ENCODE peak calls at places on chromosomes 16 and 17, in four cellular contexts. O is colonic mucosa, U is stomach, R is neuronal stem cell. K is an unnamed sample.

GRCh38 chr17:45995617-45996270 is 3.3 kb upstream of the STH start:
- DNase-seq in O (no peak), U (no peak), R (no peak), K (no peak)

GRCh38 chr16:20868890-20869289 is 31.3 kb downstream of the DCUN1D3 start:
- DNase-seq in O (peak; percentile 80), U (peak; percentile 91), R (no peak), K (no peak)

GRCh38 chr16:6753553-6753952 is 579.1 kb upstream of the RBFOX1 start:
- DNase-seq in O (no peak), U (no peak), R (no peak), K (no peak)

GRCh38 chr17:39400547-39401411 is 647 bp downstream of the FBXL20 start:
- DNase-seq in O (peak; percentile 23), U (peak; percentile 27), R (no peak), K (no peak)

GRCh38 chr16:29641561-29641960 is 21.5 kb upstream of the SPN start:
- DNase-seq in O (no peak), U (no peak), R (no peak), K (no peak)

GRCh38 chr16:53291757-53292392 is 142.4 kb upstream of the RBL2 start:
- DNase-seq in O (no peak), U (no peak), R (no peak), K (no peak)

GRCh38 chr16:22659933-22660332 is 149.2 kb downstream of the NPIPB5 start:
- DNase-seq in O (peak; percentile 43), U (no peak), R (no peak), K (no peak)

GRCh38 chr16:4184038-4184702 is 57.7 kb downstream of the SRL start:
- DNase-seq in O (peak; percentile 28), U (no peak), R (no peak), K (no peak)

GRCh38 chr16:27436921-27437650 is 35.1 kb downstream of the IL21R start:
- DNase-seq in O (no peak), U (peak; percentile 24), R (no peak), K (no peak)

GRCh38 chr17:59506907-59507726 is 58.3 kb upstream of the DHX40 start:
- DNase-seq in O (no peak), U (no peak), R (no peak), K (no peak)

DNA sequence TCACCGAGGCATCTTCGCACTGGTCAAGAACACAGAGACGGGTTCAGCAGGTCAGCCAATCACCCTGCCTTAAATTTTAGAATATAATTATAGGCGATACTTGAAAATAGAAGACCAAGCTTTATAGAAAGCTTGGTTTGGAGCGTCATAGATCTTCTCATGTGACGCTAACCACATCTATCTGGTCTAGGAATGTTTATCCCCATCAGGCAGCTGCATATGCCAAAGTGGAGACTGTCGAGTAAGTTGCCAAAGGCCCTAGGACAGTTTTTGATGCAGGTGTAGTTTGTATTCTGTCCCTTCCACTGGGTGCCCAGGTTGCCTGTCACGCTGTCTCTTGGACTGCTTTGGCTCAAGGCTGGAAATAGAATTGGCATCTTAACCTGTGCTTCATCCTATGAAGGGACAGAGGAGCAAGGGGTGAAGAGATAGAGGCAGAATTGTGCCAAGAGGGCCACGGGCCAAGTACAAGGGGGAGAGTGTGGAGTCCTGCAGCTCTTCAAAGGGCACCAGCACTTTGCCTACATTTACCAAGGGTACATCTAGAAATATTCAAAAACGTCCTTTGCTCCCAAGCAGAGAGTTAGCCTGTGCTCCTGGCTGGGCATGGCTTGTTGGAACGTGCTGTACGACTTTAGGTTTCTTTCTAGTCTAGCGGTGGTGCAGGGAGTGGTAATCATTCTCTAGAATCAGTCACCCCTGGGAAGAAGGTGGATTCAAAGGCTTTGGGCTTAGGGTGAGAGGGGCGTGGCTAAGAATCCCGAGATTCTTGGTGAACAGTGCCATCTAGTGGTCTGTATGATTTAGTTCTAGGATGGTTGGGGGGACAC is 5.3 kb upstream of the WIPI1 start:
- DNase-seq in O (peak; percentile 80), U (peak; percentile 77), R (peak; percentile 88), K (peak; percentile 79)
- H3K27ac ChIP-seq in O (no peak overlapping the region), U (peak overlapping the region; percentile 29), R (no peak overlapping the region), K (no peak overlapping the region)

GRCh38 chr17:22303865-22304264 is 611.5 kb downstream of the KCNJ18 start:
- DNase-seq in O (no peak), U (no peak), R (no peak), K (no peak)
- H3K9me3 ChIP-seq in O (no peaks in the 10 kb centered on the region), U (peaks cover 81% of the 10 kb centered on the region), R (peaks cover 20% of the 10 kb centered on the region), K (peaks cover 17% of the 10 kb centered on the region)

DNA sequence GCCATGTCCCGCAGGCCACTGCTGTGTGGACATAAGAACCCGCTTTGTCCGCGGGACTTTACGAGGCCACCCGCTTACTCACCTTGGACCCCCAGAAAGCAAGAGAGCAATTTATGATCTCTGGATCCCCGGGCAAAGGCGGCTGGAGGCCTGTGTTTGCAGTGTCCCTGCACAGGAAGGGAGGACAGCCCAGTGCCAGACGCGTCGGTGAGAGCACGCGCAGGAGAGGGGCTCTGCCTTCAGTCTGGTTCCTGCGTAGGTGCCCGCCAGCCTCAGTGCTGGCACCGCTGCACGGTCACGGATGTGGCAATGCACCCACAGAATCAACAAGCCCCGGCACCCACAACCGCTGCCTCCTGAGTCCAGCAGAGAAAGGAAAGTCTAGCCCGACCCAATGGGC is 248.4 kb downstream of the C16orf95 start:
- DNase-seq in O (no peak), U (no peak), R (no peak), K (no peak)
- H3K27ac ChIP-seq in O (no peak overlapping the region), U (no peak overlapping the region), R (peak overlapping the region; percentile 47), K (no peak overlapping the region)

DNA sequence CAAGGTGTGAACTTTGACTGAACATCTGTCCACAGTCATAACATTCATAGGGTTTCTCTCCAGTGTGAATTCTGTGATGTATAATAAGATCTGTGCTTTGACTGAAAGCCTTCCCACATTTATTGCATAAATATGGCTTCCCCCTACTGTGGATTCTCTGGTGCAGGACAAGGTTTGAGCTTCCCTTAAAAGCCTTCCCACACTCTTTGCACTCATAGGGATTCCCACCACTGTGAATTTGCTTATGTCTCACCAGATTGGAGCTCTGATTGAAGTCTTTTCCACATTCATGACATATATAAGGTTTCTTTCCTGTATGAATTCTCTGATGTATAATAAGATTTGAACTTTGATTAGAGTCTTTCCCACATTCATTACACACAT is 8.3 kb downstream of the ZNF594 start:
- DNase-seq in O (no peak), U (no peak), R (no peak), K (no peak)
- H3K9me3 ChIP-seq in O (peaks cover 37% of the 10 kb centered on the region), U (peaks cover 100% of the 10 kb centered on the region), R (peaks cover 52% of the 10 kb centered on the region), K (peaks cover 37% of the 10 kb centered on the region)

GRCh38 chr16:48605518-48606110 is 4.4 kb downstream of the N4BP1 start:
- DNase-seq in O (no peak), U (no peak), R (no peak), K (no peak)

GRCh38 chr16:48607056-48607825 is 2.7 kb downstream of the N4BP1 start:
- DNase-seq in O (peak; percentile 76), U (peak; percentile 76), R (no peak), K (no peak)

GRCh38 chr16:48608871-48609452 is 1.0 kb downstream of the N4BP1 start:
- DNase-seq in O (no peak), U (peak; percentile 21), R (no peak), K (no peak)

GRCh38 chr16:48609453-48610023 is 442 bp downstream of the N4BP1 start:
- DNase-seq in O (peak; percentile 56), U (peak; percentile 70), R (no peak), K (no peak)

DNA sequence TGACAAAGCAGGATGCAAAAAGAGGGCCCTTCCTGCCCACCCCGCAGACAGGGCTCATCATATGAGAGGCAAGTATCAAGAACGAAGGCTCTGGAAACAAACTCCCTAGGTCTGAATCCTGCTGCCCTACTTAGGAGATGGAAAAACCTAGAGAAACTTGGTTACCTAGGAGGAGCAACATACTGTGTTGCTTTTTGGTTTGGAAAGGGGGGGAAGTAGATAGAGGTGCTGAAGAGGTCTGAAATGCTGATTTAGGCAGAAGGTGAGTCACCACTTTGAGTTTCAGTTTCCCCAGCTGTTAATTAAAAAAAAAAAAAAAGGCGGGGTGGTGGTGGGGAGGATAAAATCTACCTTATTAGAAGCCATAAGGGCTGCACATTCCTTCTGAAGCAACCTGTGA is 1.5 kb downstream of the N4BP1 start:
- DNase-seq in O (no peak), U (no peak), R (no peak), K (no peak)
- H3K27ac ChIP-seq in O (peak overlapping the region; percentile 91), U (peak overlapping the region; percentile 95), R (no peak overlapping the region), K (no peak overlapping the region)

DNA sequence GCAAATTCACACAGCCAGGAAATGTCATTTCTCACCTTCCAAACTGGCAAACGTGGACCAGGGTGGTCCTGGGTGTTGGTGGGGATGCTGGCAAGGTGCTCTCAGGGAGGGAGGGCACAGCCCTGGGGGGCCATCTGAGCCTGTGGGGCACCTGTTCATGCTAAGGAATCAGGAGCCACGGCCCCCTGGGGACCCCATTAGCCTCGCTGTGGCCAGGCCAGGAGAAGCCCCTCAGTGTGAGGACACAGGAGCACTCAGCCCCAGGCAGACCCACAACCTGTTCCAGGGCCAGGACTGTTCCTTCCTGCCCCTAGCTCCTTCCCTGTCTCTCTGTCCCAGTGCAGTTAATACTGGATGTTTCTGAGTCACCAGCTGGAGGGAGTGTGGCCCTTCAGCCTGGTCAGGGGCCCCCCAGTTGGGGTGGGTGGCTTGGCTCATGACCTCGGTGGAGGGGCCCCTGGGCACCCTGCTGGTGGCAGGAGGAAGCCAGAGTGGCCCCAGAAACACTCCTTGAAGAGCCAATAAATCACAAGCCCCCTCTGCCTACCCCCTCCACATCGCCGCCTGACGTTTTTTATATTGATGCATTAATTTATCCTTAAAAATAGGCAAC is 22.5 kb downstream of the ACTG1 start:
- DNase-seq in O (no peak), U (no peak), R (no peak), K (no peak)
- H3K9me3 ChIP-seq in O (no peaks in the 10 kb centered on the region), U (no peaks in the 10 kb centered on the region), R (no peaks in the 10 kb centered on the region), K (no peaks in the 10 kb centered on the region)

GRCh38 chr17:19348081-19348650 is 14.4 kb downstream of the B9D1 start:
- DNase-seq in O (peak; percentile 25), U (no peak), R (no peak), K (no peak)
- H3K27ac ChIP-seq in O (no peak overlapping the region), U (peak overlapping the region; percentile 79), R (no peak overlapping the region), K (no peak overlapping the region)

DNA sequence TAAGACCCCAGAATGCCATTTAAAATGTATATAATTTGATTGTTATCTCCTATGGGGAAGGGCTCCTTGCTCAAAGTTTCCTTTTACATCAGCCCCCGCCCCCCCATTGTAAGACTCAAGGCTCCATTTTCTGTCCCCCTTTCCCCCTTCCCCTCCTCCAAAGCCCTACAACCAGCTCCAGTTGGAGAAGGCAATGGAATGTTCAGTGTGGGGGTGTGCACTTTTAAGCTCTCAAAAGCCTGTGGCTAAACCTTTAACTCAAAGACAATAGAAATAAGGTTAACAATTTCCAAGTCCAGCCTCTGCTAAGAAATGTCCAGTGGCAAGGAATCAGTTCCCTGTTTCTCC is 114.7 kb downstream of the NOG start:
- DNase-seq in O (no peak), U (no peak), R (no peak), K (no peak)
- H3K9me3 ChIP-seq in O (no peaks in the 10 kb centered on the region), U (no peaks in the 10 kb centered on the region), R (no peaks in the 10 kb centered on the region), K (no peaks in the 10 kb centered on the region)

GRCh38 chr16:2929693-2930092 is 18.0 kb downstream of the FLYWCH1 start:
- DNase-seq in O (no peak), U (no peak), R (no peak), K (no peak)

GRCh38 chr16:2926660-2927646 is 15.2 kb downstream of the FLYWCH1 start:
- DNase-seq in O (peak; percentile 93), U (peak; percentile 95), R (peak; percentile 87), K (peak; percentile 81)

GRCh38 chr16:2924901-2925820 is 13.4 kb downstream of the FLYWCH1 start:
- DNase-seq in O (no peak), U (no peak), R (peak; percentile 36), K (no peak)

GRCh38 chr16:2928796-2929195 is 17.1 kb downstream of the FLYWCH1 start:
- DNase-seq in O (no peak), U (no peak), R (no peak), K (no peak)

GRCh38 chr16:2925951-2926659 is 14.4 kb downstream of the FLYWCH1 start:
- DNase-seq in O (no peak), U (no peak), R (no peak), K (no peak)
- H3K27ac ChIP-seq in O (no peak overlapping the region), U (no peak overlapping the region), R (no peak overlapping the region), K (no peak overlapping the region)

K was measured in iPS DF 6.9.